ENCODE peak calls at places on chromosomes 16 and 17, in ten cellular contexts. C is gastrocnemius medialis, Y is breast epithelium, B is stomach, E is GM12878, Q is tibial nerve, A is H1, D is HCT116, O is heart left ventricle, N is Peyer's patch. U is an unnamed sample.

GRCh38 chr17:66941773-66942452 is 22.6 kb upstream of the CACNG4 start:
- DNase-seq in C (no peak), Y (peak; percentile 35), B (no peak), E (no peak), Q (no peak), A (no peak), D (no peak), O (no peak), N (no peak), U (no peak)

GRCh38 chr17:66221343-66221742 is 7.9 kb downstream of the APOH start:
- DNase-seq in C (no peak), Y (no peak), B (no peak), E (no peak), Q (no peak), A (no peak), D (no peak), O (no peak), N (no peak), U (no peak)

GRCh38 chr16:19165101-19165500 is 2.9 kb upstream of the SYT17 start:
- DNase-seq in C (no peak), Y (no peak), B (no peak), E (no peak), Q (no peak), A (no peak), D (no peak), O (no peak), N (no peak), U (no peak)

GRCh38 chr16:3950343-3951193 is 70.1 kb upstream of the CREBBP start:
- DNase-seq in C (peak; percentile 74), Y (peak; percentile 69), B (peak; percentile 54), E (no peak), Q (peak; percentile 87), A (no peak), D (no peak), O (peak; percentile 85), N (no peak), U (no peak)

GRCh38 chr16:66651965-66652364 is 44.6 kb downstream of the CMTM4 start:
- DNase-seq in C (no peak), Y (no peak), B (peak; percentile 32), E (no peak), Q (no peak), A (no peak), D (no peak), O (no peak), N (no peak), U (no peak)

GRCh38 chr17:64005734-64006167 is 7.6 kb downstream of the PRR29 start:
- DNase-seq in C (no peak), Y (no peak), B (peak; percentile 64), E (no peak), Q (no peak), A (no peak), D (no peak), O (peak; percentile 31), N (no peak), U (no peak)

GRCh38 chr17:69175812-69176517 is 34.3 kb upstream of the ABCA6 start:
- DNase-seq in C (no peak), Y (no peak), B (no peak), E (no peak), Q (no peak), A (no peak), D (peak; percentile 77), O (no peak), N (no peak), U (no peak)

GRCh38 chr17:20010886-20011402 is 1.8 kb downstream of the SPECC1 start:
- DNase-seq in C (no peak), Y (no peak), B (no peak), E (no peak), Q (no peak), A (no peak), D (no peak), O (no peak), N (no peak), U (no peak)

GRCh38 chr16:75496546-75496945 is 1.3 kb upstream of the CHST6 start:
- DNase-seq in C (no peak), Y (no peak), B (no peak), E (no peak), Q (no peak), A (no peak), D (no peak), O (no peak), N (no peak), U (no peak)

GRCh38 chr17:27520571-27521185 is 64.4 kb downstream of the KSR1 start:
- DNase-seq in C (no peak), Y (no peak), B (no peak), E (no peak), Q (no peak), A (no peak), D (no peak), O (no peak), N (no peak), U (no peak)

GRCh38 chr17:61414141-61414935 is 14.7 kb downstream of the TBX2 start:
- DNase-seq in C (no peak), Y (peak; percentile 52), B (peak; percentile 25), E (no peak), Q (no peak), A (peak; percentile 41), D (no peak), O (peak; percentile 40), N (peak; percentile 8), U (no peak)

DNA sequence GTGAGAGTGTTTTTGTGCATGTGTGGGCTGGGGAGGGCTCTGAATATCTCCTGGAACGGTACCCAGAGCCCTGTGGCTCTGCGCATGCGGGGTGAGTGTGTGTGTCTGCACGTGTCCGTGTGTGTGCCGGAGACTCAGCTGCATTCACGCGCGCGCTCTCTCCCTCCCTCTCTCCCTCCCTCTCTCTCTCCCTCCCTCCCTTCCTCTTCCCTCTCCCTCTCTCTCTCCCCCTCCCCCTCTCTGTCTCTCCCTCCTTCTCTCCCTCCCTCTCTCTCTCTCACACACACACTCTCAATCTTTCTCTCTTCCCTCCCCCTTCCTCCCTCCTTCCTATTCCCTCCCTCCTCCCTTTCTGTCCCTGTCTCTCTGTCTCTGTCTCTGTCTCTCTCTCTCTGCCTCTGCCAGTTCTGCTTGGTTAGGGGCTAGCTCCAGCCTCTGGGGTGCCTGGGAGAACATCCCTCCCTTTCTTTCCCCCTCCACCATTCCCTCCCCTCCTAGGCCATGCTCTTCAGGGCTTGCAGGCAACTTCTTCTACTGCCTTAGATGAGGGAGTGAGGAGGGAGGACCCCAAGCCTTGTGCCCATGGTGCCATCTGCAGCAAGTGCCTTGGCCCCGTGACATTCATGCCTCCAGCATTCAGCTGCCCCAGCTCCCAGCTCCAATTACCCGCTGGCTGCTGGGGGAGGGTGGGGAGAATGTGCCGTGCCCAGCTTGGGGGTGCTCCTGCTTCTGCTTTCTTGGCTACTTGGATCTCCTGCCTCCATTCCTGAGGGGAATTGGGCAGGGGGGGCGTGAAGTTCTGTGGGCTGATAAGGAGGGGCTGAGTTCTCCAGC is 6.4 kb downstream of the THRA start:
- DNase-seq in C (peak; percentile 96), Y (peak; percentile 83), B (peak; percentile 93), E (peak; percentile 35), Q (peak; percentile 93), A (peak; percentile 65), D (no peak), O (peak; percentile 91), N (peak; percentile 87), U (no peak)
- TF ChIP-seq POLR2A in C (peak; percentile 75), Y (no peak), B (no peak), E (no peak), Q (peak; percentile 32), A (no peak), D (no peak), O (no peak), N (peak; percentile 44), U (peak; percentile 1)

GRCh38 chr17:80025796-80026195 is 9.9 kb downstream of the TBC1D16 start:
- DNase-seq in C (no peak), Y (no peak), B (no peak), E (no peak), Q (no peak), A (no peak), D (no peak), O (no peak), N (no peak), U (no peak)

GRCh38 chr17:80021600-80021999 is 14.1 kb downstream of the TBC1D16 start:
- DNase-seq in C (no peak), Y (no peak), B (no peak), E (no peak), Q (no peak), A (no peak), D (no peak), O (no peak), N (no peak), U (no peak)

GRCh38 chr17:80024206-80024972 is 11.3 kb downstream of the TBC1D16 start:
- DNase-seq in C (no peak), Y (no peak), B (no peak), E (no peak), Q (no peak), A (no peak), D (no peak), O (no peak), N (no peak), U (no peak)

GRCh38 chr17:80025140-80025539 is 10.5 kb downstream of the TBC1D16 start:
- DNase-seq in C (no peak), Y (peak; percentile 84), B (no peak), E (no peak), Q (no peak), A (no peak), D (no peak), O (no peak), N (no peak), U (no peak)

GRCh38 chr17:80023261-80024205 is 12.1 kb downstream of the TBC1D16 start:
- DNase-seq in C (no peak), Y (no peak), B (no peak), E (no peak), Q (no peak), A (no peak), D (no peak), O (no peak), N (no peak), U (no peak)
- H3K27ac ChIP-seq in C (peak overlapping the region; percentile 56), Y (peak overlapping the region; percentile 82), B (no peak overlapping the region), E (no peak overlapping the region), Q (peak overlapping the region; percentile 20), A (no peak overlapping the region), D (no peak overlapping the region), O (no peak overlapping the region), N (no peak overlapping the region), U (no peak overlapping the region)

GRCh38 chr16:16025214-16025968 is 76.0 kb downstream of the ABCC1 start:
- DNase-seq in C (no peak), Y (peak; percentile 58), B (no peak), E (no peak), Q (no peak), A (no peak), D (no peak), O (no peak), N (peak; percentile 40), U (no peak)
- TF ChIP-seq POLR2A in C (no peak), Y (no peak), B (no peak), E (peak; percentile 16), Q (no peak), A (no peak), D (no peak), O (no peak), N (no peak), U (no peak)

DNA sequence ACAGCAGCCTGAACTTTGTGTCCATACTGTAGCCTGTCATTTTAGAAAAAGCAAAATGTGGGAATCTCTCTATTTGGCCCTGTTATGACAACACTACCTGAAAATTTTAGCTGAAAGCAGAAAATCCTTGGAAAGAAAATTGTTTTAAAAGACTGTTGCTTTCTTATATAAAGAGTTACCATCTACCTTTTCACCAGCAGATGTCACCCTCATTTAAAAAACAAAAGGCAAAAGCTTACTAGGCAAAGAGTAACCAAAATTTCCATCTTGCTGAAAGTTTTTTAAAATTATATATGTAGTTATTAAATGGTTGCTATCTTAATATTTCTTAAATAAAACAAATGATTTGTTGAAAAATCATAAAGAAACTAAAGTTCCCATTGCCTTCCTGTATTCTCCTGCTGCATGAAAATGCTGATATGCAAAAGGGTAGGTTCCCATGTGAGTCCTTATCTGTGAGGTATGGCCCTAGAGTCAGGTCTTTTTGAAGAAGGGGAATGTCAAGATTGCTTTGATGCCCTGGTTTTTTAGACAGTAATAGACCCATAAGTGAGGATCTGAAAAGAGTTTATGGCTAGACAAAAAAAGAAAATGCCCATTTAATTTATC is 61.0 kb downstream of the TNRC6C start:
- DNase-seq in C (no peak), Y (no peak), B (no peak), E (peak; percentile 9), Q (no peak), A (no peak), D (peak; percentile 33), O (no peak), N (no peak), U (no peak)
- H3K27ac ChIP-seq in C (no peak overlapping the region), Y (no peak overlapping the region), B (no peak overlapping the region), E (peak overlapping the region; percentile 60), Q (no peak overlapping the region), A (no peak overlapping the region), D (no peak overlapping the region), O (no peak overlapping the region), N (no peak overlapping the region), U (no peak overlapping the region)

U was measured in esophagus squamous epithelium.